ENCODE peak calls at places on chromosomes 5 and 9, in four cellular contexts. Q is IMR-90, R is mesendoderm, M is H1. C is an unnamed sample.
A peak's percentile ranks its signal among the peaks of the same experiment; 100 is the strongest.

GRCh38 chr5:36041537-36041845 is 25.2 kb downstream of the UGT3A2 start:
- DNase-seq in R (peak; percentile 69), Q (no peak), M (no peak), C (peak; percentile 46)

GRCh38 chr5:134451618-134452505 is 40.2 kb upstream of the CDKN2AIPNL start:
- DNase-seq in Q (peak; percentile 86), R (no peak), M (no peak), C (no peak)

GRCh38 chr9:2170737-2171136 is 155.6 kb downstream of the SMARCA2 start:
- DNase-seq in M (no peak), R (no peak), Q (no peak), C (no peak)

GRCh38 chr5:95812100-95812472 is 10.4 kb downstream of the GLRX start:
- DNase-seq in M (no peak), Q (peak; percentile 74), R (no peak), C (no peak)

GRCh38 chr9:23483566-23483965 is 342.5 kb downstream of the ELAVL2 start:
- DNase-seq in Q (no peak), M (no peak), R (no peak), C (no peak)

GRCh38 chr5:117357886-117358285 is 783.3 kb upstream of the SEMA6A start:
- DNase-seq in R (no peak), Q (no peak), M (no peak), C (no peak)

GRCh38 chr9:130172858-130173461 is 756 bp downstream of the NCS1 start:
- DNase-seq in M (no peak), R (peak; percentile 42), Q (no peak), C (no peak)

GRCh38 chr9:107389617-107390071 is 99.9 kb downstream of the KLF4 start:
- DNase-seq in Q (peak; percentile 16), R (no peak), M (no peak), C (no peak)

GRCh38 chr5:10582512-10582897 is 18.6 kb downstream of the ANKRD33B start:
- DNase-seq in M (no peak), R (no peak), Q (no peak), C (no peak)

GRCh38 chr9:95010431-95010838 is 283.9 kb downstream of the AOPEP start:
- DNase-seq in Q (no peak), M (no peak), R (no peak), C (no peak)

GRCh38 chr5:178163772-178164735 is 10.4 kb upstream of the NHP2 start:
- DNase-seq in Q (peak; percentile 52), M (no peak), R (peak; percentile 87), C (peak; percentile 93)

DNA sequence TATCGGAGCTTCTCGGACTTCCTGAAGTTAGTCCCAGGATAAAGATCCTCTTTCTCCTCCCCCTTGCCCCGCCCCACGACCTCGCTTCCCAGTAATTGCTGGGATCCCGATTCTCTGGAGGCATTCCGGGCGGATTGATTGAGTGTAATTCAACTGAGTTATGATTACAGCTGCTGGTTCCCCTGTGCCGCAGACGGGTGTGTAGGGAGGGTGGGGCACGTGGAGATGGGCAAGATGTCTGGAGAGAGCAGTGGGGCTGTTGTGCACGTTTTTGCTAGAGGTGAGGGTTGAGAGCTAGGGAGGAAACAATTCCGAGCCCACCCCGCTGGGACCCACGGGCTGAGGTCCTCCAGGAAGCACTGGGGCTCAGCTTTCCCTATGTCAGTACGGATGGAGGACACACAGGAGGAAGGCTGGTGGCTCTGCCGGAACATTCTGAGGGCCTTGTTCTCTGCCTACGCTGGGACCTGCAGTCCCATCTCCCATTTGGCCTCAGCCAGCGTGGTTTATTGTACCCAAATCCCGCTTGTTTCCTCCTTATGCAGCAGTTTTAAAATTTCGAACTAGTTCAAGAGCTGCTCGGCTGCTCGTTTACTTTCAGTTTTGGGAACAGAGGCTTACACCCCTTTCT is 2.4 kb upstream of the DMRT2 start:
- DNase-seq in R (no peak), M (no peak), Q (peak; percentile 3), C (no peak)
- H3K56ac ChIP-seq in R (no peak overlapping the region), M (no peak overlapping the region), Q (no peak overlapping the region), C (no peak overlapping the region)

GRCh38 chr5:308672-309271 is 12.7 kb upstream of the AHRR start:
- DNase-seq in M (no peak), R (no peak), Q (peak; percentile 19), C (no peak)
- H3K56ac ChIP-seq in M (no peak overlapping the region), R (no peak overlapping the region), Q (no peak overlapping the region), C (no peak overlapping the region)

GRCh38 chr5:123806644-123807043 is 294.7 kb downstream of the CSNK1G3 start:
- DNase-seq in Q (no peak), M (no peak), R (no peak), C (no peak)

GRCh38 chr5:123802298-123802951 is 290.4 kb downstream of the CSNK1G3 start:
- DNase-seq in R (peak; percentile 98), Q (no peak), M (peak; percentile 58), C (no peak)

GRCh38 chr5:123807177-123807900 is 295.4 kb downstream of the CSNK1G3 start:
- DNase-seq in Q (no peak), R (peak; percentile 66), M (no peak), C (no peak)

GRCh38 chr5:123803359-123803758 is 291.4 kb downstream of the CSNK1G3 start:
- DNase-seq in R (no peak), M (no peak), Q (no peak), C (no peak)

GRCh38 chr5:123805300-123805699 is 293.3 kb downstream of the CSNK1G3 start:
- DNase-seq in M (no peak), Q (no peak), R (no peak), C (no peak)
- H3K56ac ChIP-seq in M (no peak overlapping the region), Q (no peak overlapping the region), R (no peak overlapping the region), C (no peak overlapping the region)

GRCh38 chr5:15304066-15304731 is 195.8 kb upstream of the FBXL7 start:
- DNase-seq in R (peak; percentile 75), Q (no peak), M (no peak), C (no peak)
- H3K56ac ChIP-seq in R (no peak overlapping the region), Q (no peak overlapping the region), M (no peak overlapping the region), C (no peak overlapping the region)

GRCh38 chr5:65198777-65199120 is 283.0 kb downstream of the ADAMTS6 start:
- DNase-seq in Q (peak; percentile 99), R (peak; percentile 65), M (no peak), C (no peak)

GRCh38 chr5:65197899-65198776 is 283.6 kb downstream of the ADAMTS6 start:
- DNase-seq in M (no peak), R (peak; percentile 66), Q (no peak), C (no peak)

GRCh38 chr5:65203746-65204145 is 278.0 kb downstream of the ADAMTS6 start:
- DNase-seq in M (no peak), Q (peak; percentile 95), R (no peak), C (no peak)

GRCh38 chr5:65205016-65205415 is 276.7 kb downstream of the ADAMTS6 start:
- DNase-seq in R (no peak), Q (peak; percentile 31), M (no peak), C (no peak)

DNA sequence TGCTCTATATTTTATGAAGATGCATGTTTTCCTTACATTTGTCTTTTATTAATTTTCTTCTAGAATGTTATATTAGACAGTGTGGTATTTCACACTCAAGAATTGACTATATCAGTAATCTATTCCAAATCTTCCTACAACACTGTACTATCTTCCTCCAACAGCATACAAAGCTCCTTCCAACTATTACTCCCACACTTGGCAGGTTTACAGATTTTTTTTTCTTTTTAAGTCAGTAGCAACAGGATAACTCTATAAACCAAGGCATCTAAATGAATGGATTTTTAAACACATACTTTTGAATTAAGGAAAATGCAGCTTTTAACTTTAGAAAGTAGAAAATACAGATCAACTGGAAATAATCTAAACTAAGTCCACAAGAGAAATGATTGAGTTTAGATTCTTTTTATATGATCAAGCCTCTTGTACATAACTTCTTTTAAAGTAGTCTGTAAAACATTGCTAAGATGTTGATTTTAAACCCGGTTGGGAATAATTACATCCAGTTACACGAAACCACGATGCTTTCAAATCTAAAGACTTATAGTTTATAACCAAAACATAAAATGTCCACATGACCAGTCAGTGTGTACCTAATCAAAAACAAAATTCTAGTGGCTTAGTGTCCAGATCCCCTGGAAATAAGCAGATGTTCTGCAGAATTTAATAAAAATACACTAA is 281.6 kb downstream of the ADAMTS6 start:
- DNase-seq in R (no peak), Q (peak; percentile 83), M (no peak), C (no peak)
- H3K56ac ChIP-seq in R (no peak overlapping the region), Q (peak overlapping the region; percentile 74), M (no peak overlapping the region), C (no peak overlapping the region)

DNA sequence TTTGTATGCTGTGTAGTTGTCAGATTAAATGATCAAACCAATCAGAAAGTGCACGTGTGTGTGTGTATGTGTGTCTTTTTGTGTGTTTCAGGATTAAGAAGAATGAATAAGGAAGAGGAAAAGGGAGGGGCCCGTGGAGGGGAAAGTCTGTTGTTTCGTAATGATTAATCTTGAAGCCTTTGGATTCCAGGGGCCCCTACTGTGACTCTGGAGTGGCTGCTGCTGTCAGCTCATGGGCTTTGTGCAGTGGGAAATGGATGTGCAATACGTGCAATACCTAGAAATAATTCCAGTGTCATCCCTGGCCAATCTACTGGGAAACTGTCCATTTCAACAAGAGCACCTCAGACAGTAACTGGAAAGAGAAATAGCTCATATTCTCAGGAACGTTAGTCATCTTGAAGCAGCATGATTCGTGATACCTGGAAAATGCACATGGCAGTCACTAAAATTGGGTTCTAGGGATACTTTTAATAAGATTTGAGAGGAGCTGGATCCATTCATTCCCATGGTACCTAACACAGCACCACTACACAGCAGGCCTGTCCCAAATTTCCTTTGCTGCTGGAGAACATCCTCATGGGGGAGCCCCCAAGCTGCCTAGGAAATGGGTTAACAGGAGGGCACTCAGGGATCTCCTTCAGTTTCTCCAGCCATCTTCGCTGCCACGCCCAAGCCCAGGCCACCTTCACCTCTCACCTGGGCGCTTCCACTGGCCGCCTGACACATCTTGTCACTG is 186.3 kb downstream of the NR3C1 start:
- DNase-seq in M (no peak), R (peak; percentile 23), Q (peak; percentile 27), C (no peak)
- H3K56ac ChIP-seq in M (no peak overlapping the region), R (peak overlapping the region; percentile 44), Q (no peak overlapping the region), C (no peak overlapping the region)